ENCODE peak calls at places on chromosomes 7 and 10, in ten cellular contexts. S is vagina, P is spleen, F is GM12878, E is transverse colon, H is H1, U is GM23338, W is breast epithelium, I is K562, R is endothelial cell of umbilical vein. A is an unnamed sample. For H3K4me1, the result is how much of the 10 kb centered on the place peaks cover.

GRCh38 chr10:88786032-88786770 is 16.3 kb upstream of the LIPM start:
- DNase-seq in R (no peak), F (no peak), U (no peak), S (no peak), P (no peak), W (no peak), H (no peak), E (no peak), I (no peak), A (no peak)

GRCh38 chr10:69382382-69383117 is 34.2 kb downstream of the TACR2 start:
- DNase-seq in S (no peak), E (no peak), R (no peak), I (no peak), H (no peak), W (no peak), F (no peak), U (no peak), P (no peak), A (no peak)

GRCh38 chr7:116999316-116999715 is 46.0 kb downstream of the ST7 start:
- DNase-seq in F (no peak), H (no peak), I (no peak), P (no peak), E (no peak), R (no peak), W (no peak), S (no peak), U (no peak), A (no peak)

GRCh38 chr7:2530076-2530967 is 10.7 kb downstream of the LFNG start:
- DNase-seq in P (peak), I (peak), S (no peak), F (peak), E (peak), W (no peak), U (no peak), H (no peak), R (no peak), A (no peak)

GRCh38 chr7:82945480-82945879 is 217.2 kb downstream of the PCLO start:
- DNase-seq in S (no peak), U (no peak), P (no peak), R (no peak), I (no peak), H (no peak), F (no peak), E (no peak), W (no peak), A (no peak)

GRCh38 chr10:50496228-50496627 is 127.5 kb downstream of the SGMS1 start:
- DNase-seq in F (no peak), S (no peak), H (no peak), E (no peak), R (no peak), P (no peak), I (no peak), W (no peak), U (no peak), A (no peak)

GRCh38 chr10:67818323-67818722 is 19.7 kb downstream of the DNAJC12 start:
- DNase-seq in I (no peak), F (no peak), U (no peak), P (no peak), R (peak), S (no peak), E (no peak), H (no peak), W (no peak), A (no peak)

GRCh38 chr7:16967174-16967868 is 85.5 kb upstream of the AGR3 start:
- DNase-seq in H (no peak), U (no peak), F (no peak), E (no peak), P (no peak), S (no peak), R (peak), W (no peak), I (no peak), A (no peak)

DNA sequence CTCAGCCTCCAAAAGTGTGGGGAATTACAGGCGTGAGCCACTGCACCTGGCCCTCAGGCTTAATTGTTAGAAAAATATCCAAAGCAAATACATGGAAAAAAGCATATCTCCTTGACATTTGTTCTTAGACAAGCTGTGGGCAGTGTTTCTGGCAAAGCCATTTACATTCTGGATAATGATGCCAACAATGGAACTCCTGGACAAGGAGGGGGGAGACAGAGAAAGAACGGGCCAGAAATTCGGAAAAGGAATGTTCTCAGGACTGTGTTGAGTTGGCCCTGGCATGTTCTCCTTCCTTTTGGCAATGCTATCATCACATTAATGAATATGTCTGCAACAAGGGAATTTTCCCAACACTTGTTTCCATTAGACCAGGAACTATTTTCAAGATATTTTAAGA is 88.7 kb downstream of the UBE2H start:
- DNase-seq in F (no peak), S (no peak), E (no peak), H (no peak), I (no peak), U (no peak), R (peak), P (no peak), W (peak), A (peak)
- H3K4me1 ChIP-seq in F (under half), S (half or more), E (half or more), H (under half), I (under half), U (under half), R (under half), P (half or more), W (under half), A (half or more)

GRCh38 chr7:106660862-106661720 is at the start of gene CCDC71L:
- DNase-seq in F (peak), H (peak), P (peak), E (peak), S (no peak), R (peak), I (peak), U (peak), W (peak), A (peak)
- TF ChIP-seq POLR2AphosphoS5 in F (peak), H (no peak), P (peak), E (peak), S (peak), R (peak), I (peak), U (peak), W (peak), A (peak)

DNA sequence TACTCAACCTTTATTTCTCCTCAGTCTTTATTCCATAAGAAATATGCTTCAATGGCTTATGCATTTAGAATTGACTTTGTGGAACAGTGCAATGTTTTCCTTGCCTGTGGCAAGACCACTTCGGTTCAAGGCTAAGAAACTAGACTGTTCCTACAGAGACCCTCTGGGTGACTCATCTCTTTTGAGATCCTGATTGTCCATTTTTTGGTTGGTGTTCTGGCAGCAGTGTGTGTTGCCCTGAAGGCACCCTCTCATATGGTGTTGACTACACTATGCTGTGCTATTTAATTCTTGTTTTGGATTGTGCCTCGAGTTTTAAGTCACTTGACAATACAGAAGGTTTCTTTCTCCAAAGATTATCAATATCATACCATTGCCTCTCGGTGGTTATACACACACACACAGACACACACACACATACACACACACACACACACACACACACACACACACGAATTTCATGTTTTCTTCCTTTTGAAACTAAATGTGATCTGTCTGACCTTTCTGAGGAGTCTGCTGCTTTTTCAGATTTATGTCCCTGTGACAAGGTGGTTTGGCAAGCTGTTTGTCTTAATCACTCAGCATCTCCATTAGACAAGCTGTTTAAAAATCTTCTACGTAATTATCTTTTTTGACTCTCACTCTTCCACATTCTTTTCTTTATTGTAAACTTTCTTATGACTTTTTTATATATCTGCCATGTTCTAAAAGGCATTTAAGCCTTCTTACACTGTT is 187.2 kb downstream of the VTI1A start:
- DNase-seq in P (no peak), I (no peak), H (no peak), W (no peak), F (no peak), U (no peak), R (no peak), S (no peak), E (no peak), A (no peak)
- H3K4me1 ChIP-seq in P (under half), I (under half), H (under half), W (under half), F (under half), U (under half), R (under half), S (under half), E (under half), A (under half)

DNA sequence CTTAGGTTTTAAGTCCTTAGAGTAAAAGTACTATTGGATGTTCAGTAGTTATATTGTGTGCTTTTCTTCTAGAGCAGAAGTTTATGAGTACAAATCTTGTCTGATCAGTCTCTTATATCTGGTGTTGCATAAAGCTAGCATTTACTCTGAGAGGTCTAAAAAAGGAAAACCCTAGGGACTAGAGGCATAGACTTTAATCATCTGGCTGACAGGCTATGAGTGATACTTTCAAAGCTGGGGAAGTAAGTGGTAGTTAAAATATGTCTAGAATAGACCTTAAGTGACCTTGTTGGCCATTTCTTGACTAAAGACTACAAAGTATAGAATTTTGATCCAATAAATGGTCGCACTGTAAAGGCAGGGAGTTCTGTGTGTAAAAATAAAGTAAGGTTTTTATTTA is 32.9 kb upstream of the PHYHIPL start:
- DNase-seq in F (no peak), U (no peak), H (no peak), P (no peak), R (no peak), I (no peak), S (no peak), E (no peak), W (no peak), A (no peak)
- TF ChIP-seq POLR2AphosphoS5 in F (no peak), U (no peak), H (no peak), P (no peak), R (no peak), I (no peak), S (no peak), E (no peak), W (no peak), A (no peak)

A was measured in stomach.